ENCODE peak calls at places on chromosomes 6 and 20, in four cellular contexts. Z is fibroblast of lung, X is HepG2, I is IMR-90. G is an unnamed sample.

GRCh38 chr6:28323813-28324424 is 12.0 kb downstream of the ZSCAN31 start:
- DNase-seq in I (no peak), Z (no peak), X (peak), G (no peak)

GRCh38 chr6:65638047-65638831 is 68.8 kb downstream of the EYS start:
- DNase-seq in I (no peak), Z (no peak), X (peak), G (no peak)

GRCh38 chr6:112984899-112985298 is 637.8 kb downstream of the RFPL4B start:
- DNase-seq in Z (no peak), I (no peak), X (no peak), G (no peak)

GRCh38 chr6:112979830-112980229 is 632.7 kb downstream of the RFPL4B start:
- DNase-seq in X (no peak), I (no peak), Z (peak), G (peak)

GRCh38 chr6:90537723-90538407 is 49.0 kb downstream of the MAP3K7 start:
- DNase-seq in X (no peak), I (no peak), Z (peak), G (peak)

GRCh38 chr6:19723533-19723932 is 113.6 kb upstream of the ID4 start:
- DNase-seq in X (no peak), I (peak), Z (peak), G (peak)

GRCh38 chr6:113317870-113318269 is 539.3 kb upstream of the MARCKS start:
- DNase-seq in I (no peak), X (no peak), Z (peak), G (no peak)

GRCh38 chr20:34220581-34220980 is 20.6 kb upstream of the ASIP start:
- DNase-seq in Z (peak), I (peak), X (no peak), G (peak)

GRCh38 chr6:18262812-18263560 is 1.3 kb downstream of the DEK start:
- DNase-seq in I (peak), Z (no peak), X (peak), G (no peak)

GRCh38 chr6:38567436-38567835 is 72.3 kb downstream of the BTBD9 start:
- DNase-seq in I (peak), Z (peak), X (no peak), G (peak)

GRCh38 chr20:61789329-61789728 is 276.4 kb downstream of the TAF4 start:
- DNase-seq in Z (peak), X (no peak), I (no peak), G (peak)

GRCh38 chr20:33549229-33549628 is 59.3 kb downstream of the CBFA2T2 start:
- DNase-seq in X (no peak), Z (no peak), I (no peak), G (no peak)

GRCh38 chr20:8579060-8579459 is 447.0 kb downstream of the PLCB1 start:
- DNase-seq in I (no peak), X (no peak), Z (no peak), G (no peak)

GRCh38 chr6:32096394-32097258 is 12.5 kb downstream of the TNXB start:
- DNase-seq in Z (no peak), I (no peak), X (no peak), G (no peak)

GRCh38 chr6:117906454-117906904 is 585 bp upstream of the SLC35F1 start:
- DNase-seq in X (no peak), I (no peak), Z (no peak), G (no peak)

GRCh38 chr6:18507018-18507415 is 119.9 kb downstream of the RNF144B start:
- DNase-seq in X (no peak), Z (no peak), I (no peak), G (no peak)

GRCh38 chr20:62854121-62854520 is 7.5 kb downstream of the TCFL5 start:
- DNase-seq in X (no peak), I (no peak), Z (no peak), G (no peak)

GRCh38 chr20:63049561-63050221 is 42.9 kb upstream of the BHLHE23 start:
- DNase-seq in X (no peak), I (no peak), Z (no peak), G (no peak)

GRCh38 chr6:81067057-81067456 is 685.4 kb downstream of the TENT5A start:
- DNase-seq in X (no peak), I (no peak), Z (peak), G (peak)

GRCh38 chr6:140062042-140063041 is 687.9 kb upstream of the CITED2 start:
- DNase-seq in I (peak), X (no peak), Z (peak), G (peak)

GRCh38 chr20:38109657-38110524 is 55.2 kb downstream of the TGM2 start:
- DNase-seq in Z (peak), X (peak), I (peak), G (peak)

GRCh38 chr6:150183105-150183504 is 40.3 kb downstream of the PPP1R14C start:
- DNase-seq in I (no peak), Z (no peak), X (no peak), G (no peak)
- H3K9ac ChIP-seq in I (no peak), Z (no peak), X (no peak), G (no peak)

DNA sequence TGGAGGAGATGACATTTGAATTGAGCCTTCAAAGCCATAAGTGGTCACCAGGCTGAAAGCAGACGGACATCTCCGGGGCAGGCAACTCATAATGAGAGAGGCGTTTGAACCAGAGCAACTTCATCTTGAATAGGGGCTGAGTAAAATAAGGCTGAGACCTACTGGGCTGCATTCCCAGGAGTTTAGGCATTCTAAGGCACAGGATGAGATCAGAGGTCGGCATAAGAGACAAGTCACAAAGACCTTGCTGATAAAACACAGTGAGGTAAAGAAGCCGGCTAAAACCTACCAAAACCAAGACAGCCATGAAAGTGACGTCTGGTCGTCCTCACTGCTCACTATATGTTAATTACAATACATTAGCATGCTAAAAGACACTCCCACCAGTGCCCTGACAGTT is 194.8 kb upstream of the SOX4 start:
- DNase-seq in X (no peak), I (no peak), Z (no peak), G (no peak)
- H2AFZ ChIP-seq in X (no peak), I (no peak), Z (no peak), G (no peak)

GRCh38 chr6:25359191-25359861 is 80.2 kb downstream of the CARMIL1 start:
- DNase-seq in I (peak), X (no peak), Z (peak), G (peak)
- H3K27ac ChIP-seq in I (peak), X (no peak), Z (peak), G (no peak)

GRCh38 chr20:1001981-1002681 is at the start of gene RSPO4:
- DNase-seq in Z (no peak), I (no peak), X (no peak), G (no peak)
- H3K9ac ChIP-seq in Z (no peak), I (no peak), X (no peak), G (no peak)

GRCh38 chr6:167115054-167115453 is 7.8 kb upstream of the CCR6 start:
- DNase-seq in I (no peak), Z (no peak), X (no peak), G (no peak)
- H2AFZ ChIP-seq in I (no peak), Z (no peak), X (no peak), G (no peak)

DNA sequence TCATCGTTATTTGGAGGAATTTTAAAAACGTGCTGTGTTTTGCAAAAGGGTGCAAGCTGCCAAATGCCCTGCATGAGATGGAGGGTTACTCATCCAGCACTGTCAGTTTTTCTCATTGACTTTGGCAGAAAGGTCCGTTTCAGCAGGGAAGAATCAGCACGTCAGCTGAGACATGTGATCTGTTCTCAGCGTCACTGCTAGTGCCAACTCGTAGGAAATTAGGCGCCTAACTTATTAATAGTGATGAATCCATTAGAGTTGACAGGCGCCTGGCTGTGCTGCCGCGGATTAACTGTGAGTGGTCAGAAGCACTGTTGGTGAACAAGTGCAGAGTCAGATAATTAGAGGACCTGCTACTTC is 175.5 kb upstream of the FOXQ1 start:
- DNase-seq in X (no peak), Z (peak), I (peak), G (peak)
- H3K27ac ChIP-seq in X (no peak), Z (peak), I (no peak), G (no peak)

DNA sequence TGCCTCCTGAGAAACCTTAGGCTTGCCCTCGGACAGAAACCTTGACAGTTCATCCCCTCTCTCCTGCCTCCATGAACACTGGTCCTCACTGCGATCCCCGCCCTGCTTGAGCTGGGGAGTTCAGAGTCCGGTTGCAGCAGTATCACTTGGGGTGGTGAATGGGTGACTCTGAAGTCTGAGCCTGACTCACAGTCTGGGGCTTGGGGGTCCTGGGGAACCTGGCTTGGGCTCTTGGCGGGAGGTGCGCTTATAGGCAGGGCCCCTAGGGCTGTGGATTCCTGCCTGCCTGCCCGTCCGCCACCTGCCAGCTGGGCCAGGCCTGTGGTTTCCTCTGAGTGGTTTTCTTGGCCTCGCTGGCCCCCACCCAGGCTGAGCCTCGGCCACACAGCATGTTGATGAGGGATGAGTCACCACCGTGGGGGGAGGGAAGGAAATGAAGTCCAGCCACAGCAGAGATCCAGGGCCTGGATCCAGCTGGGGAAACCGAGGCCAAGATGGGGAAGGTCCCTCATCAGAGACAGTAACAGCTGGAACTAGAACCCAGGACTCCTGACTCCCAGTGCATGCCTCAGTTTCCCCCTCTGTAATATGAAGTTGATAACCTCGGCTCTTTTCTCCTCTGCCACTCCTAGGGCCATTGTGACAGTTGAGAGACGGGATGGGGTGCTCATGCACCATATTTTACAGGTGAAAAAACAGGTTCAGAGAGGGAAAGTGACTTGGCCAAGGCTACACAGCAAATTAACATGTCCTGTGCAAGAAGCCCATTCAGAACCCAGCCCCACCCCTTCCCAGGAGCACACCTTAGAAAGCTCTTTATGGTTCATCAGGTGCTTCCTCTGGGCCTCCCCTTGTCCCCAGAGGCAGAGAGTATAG is 9.2 kb downstream of the FOXS1 start:
- DNase-seq in X (peak), I (peak), Z (peak), G (peak)
- H3K9ac ChIP-seq in X (no peak), I (no peak), Z (no peak), G (no peak)

DNA sequence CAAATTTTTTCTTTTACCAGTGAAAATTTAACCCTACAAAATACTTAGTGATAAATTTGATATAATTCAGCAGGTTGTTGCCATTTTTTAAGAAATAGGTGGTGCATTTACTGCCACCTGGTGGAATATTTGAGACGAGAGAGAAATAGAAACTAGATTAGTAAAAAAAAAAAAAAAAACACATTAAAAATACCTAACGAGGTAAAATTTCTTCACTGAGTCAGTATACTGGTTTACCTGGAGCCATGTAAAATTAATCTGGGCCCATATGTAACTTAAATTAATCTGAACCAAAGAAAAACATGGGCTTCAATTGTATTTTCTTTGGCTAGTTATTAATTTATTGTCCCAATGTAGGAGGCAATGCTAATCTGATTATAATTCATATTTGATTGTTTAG is 520.8 kb downstream of the EPM2A start:
- DNase-seq in I (peak), X (peak), Z (peak), G (peak)
- H2AFZ ChIP-seq in I (no peak), X (no peak), Z (no peak), G (no peak)

GRCh38 chr6:5084192-5084786 is 852 bp upstream of the PPP1R3G start:
- DNase-seq in X (no peak), Z (no peak), I (no peak), G (no peak)

GRCh38 chr6:5084787-5085637 is at the start of gene PPP1R3G:
- DNase-seq in Z (peak), X (no peak), I (peak), G (peak)

GRCh38 chr6:5083307-5083583 is 1.9 kb upstream of the PPP1R3G start:
- DNase-seq in I (no peak), X (no peak), Z (no peak), G (no peak)

GRCh38 chr6:5082487-5083306 is 2.4 kb upstream of the PPP1R3G start:
- DNase-seq in X (peak), I (peak), Z (peak), G (peak)

GRCh38 chr6:5083813-5084191 is 1.3 kb upstream of the PPP1R3G start:
- DNase-seq in X (no peak), I (no peak), Z (no peak), G (no peak)
- H3K27ac ChIP-seq in X (peak), I (no peak), Z (no peak), G (no peak)